ENCODE peak calls at places on chromosomes 4 and X, in six cellular contexts. One of them, this sample, is unnamed.
A peak's percentile ranks its signal among the peaks of the same experiment; 100 is the strongest.

GRCh38 chr4:2462218-2462991 is 6.5 kb upstream of the RNF4 start:
- DNase-seq in mesendoderm: peak; percentile 81
- DNase-seq in fibroblast of lung: peak; percentile 75
- DNase-seq in mucosa of descending colon: peak; percentile 65
- DNase-seq in ecto neural progenitor cell: peak; percentile 85
- DNase-seq in stimulated activated CD8-positive, alpha-beta memory T cell treated with anti-CD3 and anti-CD28 coated beads, Interleukin-4, amount 100 ng/mL, for 24 hours: peak; percentile 54
- DNase-seq in this sample: peak; percentile 88

GRCh38 chr4:20253272-20253798 is 1.6 kb downstream of the SLIT2 start:
- DNase-seq in stimulated activated CD8-positive, alpha-beta memory T cell treated with anti-CD3 and anti-CD28 coated beads, Interleukin-4, amount 100 ng/mL, for 24 hours: no peak
- DNase-seq in mesendoderm: peak; percentile 14
- DNase-seq in fibroblast of lung: peak; percentile 26
- DNase-seq in mucosa of descending colon: no peak
- DNase-seq in ecto neural progenitor cell: peak; percentile 53
- DNase-seq in this sample: peak; percentile 32

GRCh38 chr4:139392797-139393196 is 61.1 kb upstream of the RAB33B start:
- DNase-seq in stimulated activated CD8-positive, alpha-beta memory T cell treated with anti-CD3 and anti-CD28 coated beads, Interleukin-4, amount 100 ng/mL, for 24 hours: no peak
- DNase-seq in fibroblast of lung: no peak
- DNase-seq in mucosa of descending colon: no peak
- DNase-seq in ecto neural progenitor cell: no peak
- DNase-seq in mesendoderm: no peak
- DNase-seq in this sample: no peak

GRCh38 chr4:151035321-151035720 is 20.2 kb upstream of the LRBA start:
- DNase-seq in mucosa of descending colon: peak; percentile 37
- DNase-seq in ecto neural progenitor cell: no peak
- DNase-seq in fibroblast of lung: no peak
- DNase-seq in stimulated activated CD8-positive, alpha-beta memory T cell treated with anti-CD3 and anti-CD28 coated beads, Interleukin-4, amount 100 ng/mL, for 24 hours: no peak
- DNase-seq in mesendoderm: no peak
- DNase-seq in this sample: no peak

GRCh38 chr4:75512336-75513211 is 1.6 kb downstream of the RCHY1 start:
- DNase-seq in mucosa of descending colon: peak; percentile 9
- DNase-seq in stimulated activated CD8-positive, alpha-beta memory T cell treated with anti-CD3 and anti-CD28 coated beads, Interleukin-4, amount 100 ng/mL, for 24 hours: no peak
- DNase-seq in fibroblast of lung: peak; percentile 41
- DNase-seq in ecto neural progenitor cell: no peak
- DNase-seq in mesendoderm: peak; percentile 69
- DNase-seq in this sample: no peak

GRCh38 chr4:7964890-7965662 is 25.4 kb upstream of the AFAP1 start:
- DNase-seq in mesendoderm: peak; percentile 46
- DNase-seq in mucosa of descending colon: no peak
- DNase-seq in ecto neural progenitor cell: no peak
- DNase-seq in fibroblast of lung: peak; percentile 81
- DNase-seq in stimulated activated CD8-positive, alpha-beta memory T cell treated with anti-CD3 and anti-CD28 coated beads, Interleukin-4, amount 100 ng/mL, for 24 hours: no peak
- DNase-seq in this sample: no peak

GRCh38 chrX:147962476-147962875 is 18.7 kb upstream of the FMR1NB start:
- DNase-seq in ecto neural progenitor cell: no peak
- DNase-seq in mesendoderm: no peak
- DNase-seq in fibroblast of lung: no peak
- DNase-seq in mucosa of descending colon: no peak
- DNase-seq in stimulated activated CD8-positive, alpha-beta memory T cell treated with anti-CD3 and anti-CD28 coated beads, Interleukin-4, amount 100 ng/mL, for 24 hours: no peak
- DNase-seq in this sample: no peak

GRCh38 chr4:54802336-54802735 is 144.6 kb downstream of the KIT start:
- DNase-seq in mesendoderm: no peak
- DNase-seq in fibroblast of lung: peak; percentile 21
- DNase-seq in mucosa of descending colon: no peak
- DNase-seq in stimulated activated CD8-positive, alpha-beta memory T cell treated with anti-CD3 and anti-CD28 coated beads, Interleukin-4, amount 100 ng/mL, for 24 hours: no peak
- DNase-seq in ecto neural progenitor cell: no peak
- DNase-seq in this sample: no peak

GRCh38 chrX:106039920-106040319 is 1.4 kb upstream of the SERPINA7 start:
- DNase-seq in stimulated activated CD8-positive, alpha-beta memory T cell treated with anti-CD3 and anti-CD28 coated beads, Interleukin-4, amount 100 ng/mL, for 24 hours: no peak
- DNase-seq in ecto neural progenitor cell: no peak
- DNase-seq in mesendoderm: peak; percentile 23
- DNase-seq in fibroblast of lung: peak; percentile 0
- DNase-seq in mucosa of descending colon: peak; percentile 20
- DNase-seq in this sample: no peak

GRCh38 chr4:154590329-154591006 is at the start of gene FGA:
- DNase-seq in fibroblast of lung: no peak
- DNase-seq in stimulated activated CD8-positive, alpha-beta memory T cell treated with anti-CD3 and anti-CD28 coated beads, Interleukin-4, amount 100 ng/mL, for 24 hours: no peak
- DNase-seq in mucosa of descending colon: peak; percentile 32
- DNase-seq in ecto neural progenitor cell: no peak
- DNase-seq in mesendoderm: peak; percentile 47
- DNase-seq in this sample: no peak

GRCh38 chrX:103774070-103774642 is 2.5 kb upstream of the PLP1 start:
- DNase-seq in fibroblast of lung: peak; percentile 74
- DNase-seq in ecto neural progenitor cell: no peak
- DNase-seq in mesendoderm: no peak
- DNase-seq in stimulated activated CD8-positive, alpha-beta memory T cell treated with anti-CD3 and anti-CD28 coated beads, Interleukin-4, amount 100 ng/mL, for 24 hours: no peak
- DNase-seq in mucosa of descending colon: peak; percentile 5
- DNase-seq in this sample: no peak

GRCh38 chr4:14841801-14842748 is 160.2 kb upstream of the CPEB2 start:
- DNase-seq in mucosa of descending colon: peak; percentile 64
- DNase-seq in mesendoderm: no peak
- DNase-seq in fibroblast of lung: no peak
- DNase-seq in stimulated activated CD8-positive, alpha-beta memory T cell treated with anti-CD3 and anti-CD28 coated beads, Interleukin-4, amount 100 ng/mL, for 24 hours: no peak
- DNase-seq in ecto neural progenitor cell: no peak
- DNase-seq in this sample: peak; percentile 73

GRCh38 chrX:153554519-153555167 is 37.2 kb downstream of the ATP2B3 start:
- DNase-seq in ecto neural progenitor cell: peak; percentile 76
- DNase-seq in stimulated activated CD8-positive, alpha-beta memory T cell treated with anti-CD3 and anti-CD28 coated beads, Interleukin-4, amount 100 ng/mL, for 24 hours: peak; percentile 29
- DNase-seq in fibroblast of lung: peak; percentile 41
- DNase-seq in mucosa of descending colon: peak; percentile 75
- DNase-seq in mesendoderm: peak; percentile 51
- DNase-seq in this sample: peak; percentile 87

GRCh38 chr4:173318648-173319211 is 15.4 kb downstream of the HMGB2 start:
- DNase-seq in ecto neural progenitor cell: no peak
- DNase-seq in mucosa of descending colon: no peak
- DNase-seq in mesendoderm: peak; percentile 18
- DNase-seq in stimulated activated CD8-positive, alpha-beta memory T cell treated with anti-CD3 and anti-CD28 coated beads, Interleukin-4, amount 100 ng/mL, for 24 hours: no peak
- DNase-seq in fibroblast of lung: peak; percentile 80
- DNase-seq in this sample: no peak

GRCh38 chrX:9530848-9531274 is 66.0 kb downstream of the TBL1X start:
- DNase-seq in ecto neural progenitor cell: peak; percentile 78
- DNase-seq in mucosa of descending colon: peak; percentile 63
- DNase-seq in stimulated activated CD8-positive, alpha-beta memory T cell treated with anti-CD3 and anti-CD28 coated beads, Interleukin-4, amount 100 ng/mL, for 24 hours: peak; percentile 22
- DNase-seq in mesendoderm: peak; percentile 97
- DNase-seq in fibroblast of lung: peak; percentile 94
- DNase-seq in this sample: peak; percentile 80

GRCh38 chrX:13911581-13911980 is 94.7 kb upstream of the GPM6B start:
- DNase-seq in stimulated activated CD8-positive, alpha-beta memory T cell treated with anti-CD3 and anti-CD28 coated beads, Interleukin-4, amount 100 ng/mL, for 24 hours: no peak
- DNase-seq in ecto neural progenitor cell: no peak
- DNase-seq in mesendoderm: no peak
- DNase-seq in fibroblast of lung: peak; percentile 68
- DNase-seq in mucosa of descending colon: no peak
- DNase-seq in this sample: no peak

GRCh38 chr4:76752911-76753494 is 144.9 kb downstream of the SOWAHB start:
- DNase-seq in fibroblast of lung: peak; percentile 100
- DNase-seq in mesendoderm: no peak
- DNase-seq in stimulated activated CD8-positive, alpha-beta memory T cell treated with anti-CD3 and anti-CD28 coated beads, Interleukin-4, amount 100 ng/mL, for 24 hours: no peak
- DNase-seq in mucosa of descending colon: no peak
- DNase-seq in ecto neural progenitor cell: no peak
- DNase-seq in this sample: peak; percentile 65

GRCh38 chrX:82458207-82458754 is 1049.8 kb upstream of the POU3F4 start:
- DNase-seq in fibroblast of lung: no peak
- DNase-seq in mucosa of descending colon: no peak
- DNase-seq in ecto neural progenitor cell: no peak
- DNase-seq in stimulated activated CD8-positive, alpha-beta memory T cell treated with anti-CD3 and anti-CD28 coated beads, Interleukin-4, amount 100 ng/mL, for 24 hours: no peak
- DNase-seq in mesendoderm: no peak
- DNase-seq in this sample: no peak

GRCh38 chr4:99395595-99396364 is 39.4 kb downstream of the ADH7 start:
- DNase-seq in fibroblast of lung: peak; percentile 41
- DNase-seq in mucosa of descending colon: no peak
- DNase-seq in mesendoderm: no peak
- DNase-seq in stimulated activated CD8-positive, alpha-beta memory T cell treated with anti-CD3 and anti-CD28 coated beads, Interleukin-4, amount 100 ng/mL, for 24 hours: no peak
- DNase-seq in ecto neural progenitor cell: no peak
- DNase-seq in this sample: no peak

GRCh38 chr4:5865896-5866599 is 26.8 kb downstream of the CRMP1 start:
- DNase-seq in mucosa of descending colon: no peak
- DNase-seq in mesendoderm: no peak
- DNase-seq in ecto neural progenitor cell: no peak
- DNase-seq in fibroblast of lung: no peak
- DNase-seq in stimulated activated CD8-positive, alpha-beta memory T cell treated with anti-CD3 and anti-CD28 coated beads, Interleukin-4, amount 100 ng/mL, for 24 hours: no peak
- DNase-seq in this sample: no peak

GRCh38 chr4:147160908-147161513 is 215.3 kb upstream of the TTC29 start:
- DNase-seq in mesendoderm: peak; percentile 68
- DNase-seq in mucosa of descending colon: peak; percentile 32
- DNase-seq in stimulated activated CD8-positive, alpha-beta memory T cell treated with anti-CD3 and anti-CD28 coated beads, Interleukin-4, amount 100 ng/mL, for 24 hours: no peak
- DNase-seq in ecto neural progenitor cell: no peak
- DNase-seq in fibroblast of lung: peak; percentile 81
- DNase-seq in this sample: no peak

GRCh38 chr4:169099775-169100180 is 89.7 kb upstream of the CBR4 start:
- DNase-seq in mesendoderm: no peak
- DNase-seq in ecto neural progenitor cell: no peak
- DNase-seq in mucosa of descending colon: no peak
- DNase-seq in stimulated activated CD8-positive, alpha-beta memory T cell treated with anti-CD3 and anti-CD28 coated beads, Interleukin-4, amount 100 ng/mL, for 24 hours: no peak
- DNase-seq in fibroblast of lung: peak; percentile 73
- DNase-seq in this sample: no peak

GRCh38 chr4:142407569-142407968 is 438.5 kb downstream of the INPP4B start:
- DNase-seq in ecto neural progenitor cell: no peak
- DNase-seq in stimulated activated CD8-positive, alpha-beta memory T cell treated with anti-CD3 and anti-CD28 coated beads, Interleukin-4, amount 100 ng/mL, for 24 hours: no peak
- DNase-seq in fibroblast of lung: peak; percentile 21
- DNase-seq in mucosa of descending colon: no peak
- DNase-seq in mesendoderm: peak; percentile 45
- DNase-seq in this sample: no peak

GRCh38 chr4:38804654-38805295 is at the start of gene TLR1:
- DNase-seq in mucosa of descending colon: peak; percentile 27
- DNase-seq in stimulated activated CD8-positive, alpha-beta memory T cell treated with anti-CD3 and anti-CD28 coated beads, Interleukin-4, amount 100 ng/mL, for 24 hours: no peak
- DNase-seq in mesendoderm: peak; percentile 11
- DNase-seq in ecto neural progenitor cell: no peak
- DNase-seq in fibroblast of lung: peak; percentile 69
- DNase-seq in this sample: no peak

GRCh38 chrX:40952855-40953254 is 132.4 kb upstream of the USP9X start:
- DNase-seq in mesendoderm: no peak
- DNase-seq in stimulated activated CD8-positive, alpha-beta memory T cell treated with anti-CD3 and anti-CD28 coated beads, Interleukin-4, amount 100 ng/mL, for 24 hours: no peak
- DNase-seq in ecto neural progenitor cell: no peak
- DNase-seq in fibroblast of lung: peak; percentile 44
- DNase-seq in mucosa of descending colon: no peak
- DNase-seq in this sample: no peak

GRCh38 chrX:153726286-153727107 is 1.8 kb downstream of the ABCD1 start:
- DNase-seq in mesendoderm: peak; percentile 96
- DNase-seq in ecto neural progenitor cell: peak; percentile 83
- DNase-seq in stimulated activated CD8-positive, alpha-beta memory T cell treated with anti-CD3 and anti-CD28 coated beads, Interleukin-4, amount 100 ng/mL, for 24 hours: no peak
- DNase-seq in mucosa of descending colon: peak; percentile 67
- DNase-seq in fibroblast of lung: peak; percentile 53
- DNase-seq in this sample: peak; percentile 83

GRCh38 chr4:48947731-48948130 is 38.3 kb upstream of the CWH43 start:
- DNase-seq in mucosa of descending colon: no peak
- DNase-seq in mesendoderm: no peak
- DNase-seq in ecto neural progenitor cell: no peak
- DNase-seq in fibroblast of lung: no peak
- DNase-seq in stimulated activated CD8-positive, alpha-beta memory T cell treated with anti-CD3 and anti-CD28 coated beads, Interleukin-4, amount 100 ng/mL, for 24 hours: no peak
- DNase-seq in this sample: no peak

This sample was measured in aorta.